ENCODE peak calls at places on chromosomes 7 and 10, in ten cellular contexts. W is adipocyte, P is MM.1S, U is mammary epithelial cell, M is fibroblast of lung, X is mesendoderm, B is IMR-90, N is GM23248, R is kidney, E is DND-41. A is an unnamed sample.

GRCh38 chr10:93403741-93404354 is 78.3 kb downstream of the MYOF start:
- DNase-seq in W (peak), P (no peak), U (no peak), M (no peak), X (no peak), B (no peak), N (no peak), R (no peak), E (no peak), A (no peak)

GRCh38 chr7:891805-892204 is 15.5 kb downstream of the GET4 start:
- DNase-seq in W (no peak), P (no peak), U (no peak), M (no peak), X (no peak), B (no peak), N (no peak), R (peak), E (no peak), A (no peak)

GRCh38 chr7:101164071-101164840 is 1.1 kb downstream of the VGF start:
- DNase-seq in W (peak), P (no peak), U (peak), M (peak), X (peak), B (peak), N (peak), R (peak), E (no peak), A (no peak)

GRCh38 chr10:17984056-17984455 is 32.3 kb downstream of the SLC39A12 start:
- DNase-seq in W (peak), P (peak), U (peak), M (peak), X (no peak), B (peak), N (peak), R (no peak), E (no peak), A (peak)

GRCh38 chr7:47045169-47045568 is 536.7 kb downstream of the TNS3 start:
- DNase-seq in W (no peak), P (no peak), U (no peak), M (peak), X (no peak), B (no peak), N (no peak), R (peak), E (no peak), A (no peak)

GRCh38 chr7:108452707-108453106 is 3.5 kb downstream of the NRCAM start:
- DNase-seq in W (peak), P (peak), U (peak), M (peak), X (peak), B (peak), N (peak), R (no peak), E (no peak), A (peak)

GRCh38 chr7:2978403-2978802 is 65.3 kb downstream of the CARD11 start:
- DNase-seq in W (no peak), P (peak), U (peak), M (no peak), X (peak), B (no peak), N (no peak), R (peak), E (no peak), A (no peak)

GRCh38 chr10:62071846-62072281 is 170.4 kb downstream of the ARID5B start:
- DNase-seq in W (no peak), P (no peak), U (no peak), M (no peak), X (no peak), B (peak), N (peak), R (no peak), E (no peak), A (no peak)

GRCh38 chr10:27746364-27747095 is 911 bp upstream of the MKX start:
- DNase-seq in W (no peak), P (no peak), U (peak), M (no peak), X (no peak), B (no peak), N (peak), R (no peak), E (no peak), A (no peak)

GRCh38 chr10:126398924-126399323 is 10.6 kb upstream of the ADAM12 start:
- DNase-seq in W (peak), P (no peak), U (no peak), M (no peak), X (no peak), B (no peak), N (peak), R (no peak), E (no peak), A (no peak)

GRCh38 chr7:70042533-70042932 is 444.3 kb downstream of the AUTS2 start:
- DNase-seq in W (peak), P (peak), U (peak), M (peak), X (no peak), B (no peak), N (peak), R (no peak), E (no peak), A (no peak)

GRCh38 chr10:19333631-19334030 is 285.0 kb downstream of the MALRD1 start:
- DNase-seq in W (no peak), P (peak), U (no peak), M (no peak), X (no peak), B (no peak), N (no peak), R (no peak), E (no peak), A (no peak)

GRCh38 chr10:1368772-1369171 is 312.6 kb downstream of the WDR37 start:
- DNase-seq in W (no peak), P (no peak), U (no peak), M (peak), X (peak), B (no peak), N (peak), R (no peak), E (no peak), A (peak)

GRCh38 chr7:80151274-80151665 is 16.6 kb downstream of the GNAI1 start:
- DNase-seq in W (peak), P (peak), U (peak), M (peak), X (no peak), B (peak), N (peak), R (no peak), E (no peak), A (no peak)

GRCh38 chr10:75401569-75402485 is at the start of gene ZNF503:
- DNase-seq in W (peak), P (peak), U (peak), M (peak), X (peak), B (peak), N (peak), R (peak), E (no peak), A (peak)

GRCh38 chr10:14879801-14880193 is 1.1 kb downstream of the SUV39H2 start:
- DNase-seq in W (no peak), P (no peak), U (no peak), M (no peak), X (no peak), B (no peak), N (no peak), R (no peak), E (no peak), A (no peak)

GRCh38 chr7:66146701-66147100 is 32.1 kb downstream of the CRCP start:
- DNase-seq in W (peak), P (no peak), U (no peak), M (peak), X (no peak), B (peak), N (peak), R (no peak), E (no peak), A (no peak)

GRCh38 chr7:138900040-138900828 is 81.0 kb downstream of the KIAA1549 start:
- DNase-seq in W (no peak), P (no peak), U (no peak), M (peak), X (no peak), B (peak), N (peak), R (no peak), E (no peak), A (no peak)

GRCh38 chr10:2979267-2979660 is 88.1 kb upstream of the PFKP start:
- DNase-seq in W (peak), P (no peak), U (no peak), M (peak), X (no peak), B (peak), N (peak), R (no peak), E (no peak), A (no peak)

GRCh38 chr7:51315393-51316261 is 982 bp downstream of the COBL start:
- DNase-seq in W (peak), P (no peak), U (peak), M (no peak), X (peak), B (no peak), N (peak), R (peak), E (no peak), A (peak)

GRCh38 chr10:67884842-67885680 is 605 bp downstream of the SIRT1 start:
- DNase-seq in W (peak), P (peak), U (peak), M (peak), X (peak), B (peak), N (peak), R (peak), E (peak), A (peak)

GRCh38 chr7:72063325-72063724 is 348.8 kb downstream of the CALN1 start:
- DNase-seq in W (no peak), P (no peak), U (no peak), M (no peak), X (no peak), B (no peak), N (no peak), R (no peak), E (no peak), A (no peak)

GRCh38 chr7:132446666-132447217 is 129.5 kb downstream of the PLXNA4 start:
- DNase-seq in W (no peak), P (no peak), U (no peak), M (no peak), X (peak), B (no peak), N (no peak), R (no peak), E (no peak), A (no peak)

GRCh38 chr10:124864421-124865193 is 63.0 kb downstream of the ABRAXAS2 start:
- DNase-seq in W (peak), P (no peak), U (peak), M (no peak), X (peak), B (no peak), N (peak), R (peak), E (no peak), A (peak)

GRCh38 chr7:133196872-133197612 is 55.8 kb upstream of the EXOC4 start:
- DNase-seq in W (no peak), P (no peak), U (no peak), M (no peak), X (peak), B (no peak), N (no peak), R (no peak), E (no peak), A (no peak)

GRCh38 chr7:98126311-98127142 is 19.9 kb downstream of the LMTK2 start:
- DNase-seq in W (no peak), P (no peak), U (no peak), M (no peak), X (no peak), B (peak), N (peak), R (no peak), E (no peak), A (no peak)

GRCh38 chr10:50464004-50464409 is 159.7 kb downstream of the SGMS1 start:
- DNase-seq in W (peak), P (no peak), U (no peak), M (peak), X (no peak), B (peak), N (no peak), R (no peak), E (no peak), A (no peak)

GRCh38 chr10:103980246-103980906 is 13.4 kb downstream of the SLK start:
- DNase-seq in W (no peak), P (no peak), U (no peak), M (no peak), X (no peak), B (peak), N (no peak), R (no peak), E (no peak), A (no peak)

GRCh38 chr10:70715853-70716795 is 43.8 kb downstream of the ADAMTS14 start:
- DNase-seq in W (peak), P (no peak), U (peak), M (peak), X (peak), B (peak), N (peak), R (no peak), E (no peak), A (peak)

GRCh38 chr10:30600005-30600404 is 29.5 kb downstream of the LYZL2 start:
- DNase-seq in W (no peak), P (no peak), U (no peak), M (no peak), X (no peak), B (peak), N (peak), R (no peak), E (no peak), A (no peak)

GRCh38 chr7:134660961-134661376 is 14.3 kb downstream of the BPGM start:
- DNase-seq in W (peak), P (no peak), U (peak), M (peak), X (no peak), B (peak), N (peak), R (no peak), E (no peak), A (no peak)

GRCh38 chr7:32490127-32490796 is at the start of gene LSM5:
- DNase-seq in W (peak), P (peak), U (peak), M (peak), X (peak), B (peak), N (peak), R (peak), E (peak), A (peak)

GRCh38 chr10:103676851-103677417 is 178.4 kb downstream of the SH3PXD2A start:
- DNase-seq in W (peak), P (no peak), U (peak), M (peak), X (peak), B (peak), N (peak), R (no peak), E (no peak), A (no peak)

GRCh38 chr7:117137868-117138267 is 184.6 kb downstream of the ST7 start:
- DNase-seq in W (no peak), P (no peak), U (no peak), M (no peak), X (no peak), B (no peak), N (no peak), R (no peak), E (no peak), A (no peak)

GRCh38 chr7:142798451-142799438 is 28.0 kb downstream of the PRSS2 start:
- DNase-seq in W (no peak), P (no peak), U (no peak), M (no peak), X (no peak), B (no peak), N (no peak), R (no peak), E (peak), A (no peak)

GRCh38 chr7:142799483-142799882 is 28.7 kb downstream of the PRSS2 start:
- DNase-seq in W (no peak), P (no peak), U (no peak), M (no peak), X (no peak), B (no peak), N (no peak), R (no peak), E (peak), A (no peak)

GRCh38 chr7:142800699-142801260 is 30.0 kb downstream of the PRSS2 start:
- DNase-seq in W (no peak), P (no peak), U (no peak), M (no peak), X (no peak), B (no peak), N (no peak), R (no peak), E (peak), A (no peak)

GRCh38 chr7:142801601-142802295 is 31.0 kb downstream of the PRSS2 start:
- DNase-seq in W (no peak), P (no peak), U (no peak), M (no peak), X (no peak), B (no peak), N (no peak), R (no peak), E (peak), A (no peak)

DNA sequence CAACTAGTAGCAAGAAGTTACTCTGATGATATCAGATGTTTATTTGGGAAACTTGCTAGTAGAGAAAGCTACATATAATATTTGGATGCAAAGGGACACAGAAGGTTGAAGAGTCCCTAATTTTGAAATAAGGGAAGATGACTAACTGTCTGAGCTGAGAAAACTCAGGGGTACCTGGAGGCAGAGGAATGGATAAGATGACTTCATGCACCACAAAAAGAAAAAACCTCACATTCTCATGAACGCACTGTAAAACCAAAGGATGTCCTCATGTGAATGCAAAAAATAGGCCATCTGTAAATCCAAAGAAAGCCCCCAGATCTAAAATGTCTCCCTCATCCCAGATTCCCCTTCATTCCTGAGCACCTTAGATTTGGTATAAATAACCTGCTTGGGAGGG is 29.3 kb downstream of the PRSS2 start:
- DNase-seq in W (no peak), P (no peak), U (no peak), M (no peak), X (no peak), B (no peak), N (no peak), R (no peak), E (peak), A (no peak)
- H3K9ac ChIP-seq in W (no peak), P (no peak), U (no peak), M (no peak), X (no peak), B (no peak), N (no peak), R (no peak), E (peak), A (no peak)

GRCh38 chr7:130899638-130900401 is 165.8 kb upstream of the KLF14 start:
- DNase-seq in W (no peak), P (no peak), U (no peak), M (no peak), X (no peak), B (no peak), N (peak), R (no peak), E (no peak), A (no peak)

GRCh38 chr7:130902755-130903357 is 168.8 kb upstream of the KLF14 start:
- DNase-seq in W (no peak), P (no peak), U (no peak), M (no peak), X (no peak), B (peak), N (no peak), R (no peak), E (no peak), A (no peak)

GRCh38 chr7:130899071-130899451 is 165.1 kb upstream of the KLF14 start:
- DNase-seq in W (no peak), P (no peak), U (no peak), M (no peak), X (no peak), B (no peak), N (no peak), R (no peak), E (no peak), A (no peak)

GRCh38 chr7:130901209-130901783 is 167.3 kb upstream of the KLF14 start:
- DNase-seq in W (peak), P (no peak), U (peak), M (peak), X (no peak), B (peak), N (peak), R (peak), E (no peak), A (peak)

GRCh38 chr7:130900471-130901076 is 166.6 kb upstream of the KLF14 start:
- DNase-seq in W (no peak), P (no peak), U (no peak), M (no peak), X (no peak), B (no peak), N (peak), R (no peak), E (no peak), A (no peak)
- H3K9ac ChIP-seq in W (peak), P (no peak), U (peak), M (no peak), X (no peak), B (peak), N (peak), R (no peak), E (no peak), A (peak)

GRCh38 chr10:58460157-58460556 is 52.5 kb upstream of the BICC1 start:
- DNase-seq in W (no peak), P (no peak), U (no peak), M (no peak), X (no peak), B (no peak), N (no peak), R (no peak), E (no peak), A (no peak)

GRCh38 chr10:58456180-58456579 is 56.5 kb upstream of the BICC1 start:
- DNase-seq in W (no peak), P (no peak), U (no peak), M (no peak), X (no peak), B (no peak), N (no peak), R (no peak), E (no peak), A (no peak)

GRCh38 chr10:58453098-58453497 is 59.6 kb upstream of the BICC1 start:
- DNase-seq in W (no peak), P (no peak), U (no peak), M (no peak), X (no peak), B (no peak), N (no peak), R (no peak), E (no peak), A (no peak)

GRCh38 chr10:58459069-58459468 is 53.6 kb upstream of the BICC1 start:
- DNase-seq in W (no peak), P (no peak), U (no peak), M (no peak), X (no peak), B (no peak), N (no peak), R (no peak), E (no peak), A (no peak)

DNA sequence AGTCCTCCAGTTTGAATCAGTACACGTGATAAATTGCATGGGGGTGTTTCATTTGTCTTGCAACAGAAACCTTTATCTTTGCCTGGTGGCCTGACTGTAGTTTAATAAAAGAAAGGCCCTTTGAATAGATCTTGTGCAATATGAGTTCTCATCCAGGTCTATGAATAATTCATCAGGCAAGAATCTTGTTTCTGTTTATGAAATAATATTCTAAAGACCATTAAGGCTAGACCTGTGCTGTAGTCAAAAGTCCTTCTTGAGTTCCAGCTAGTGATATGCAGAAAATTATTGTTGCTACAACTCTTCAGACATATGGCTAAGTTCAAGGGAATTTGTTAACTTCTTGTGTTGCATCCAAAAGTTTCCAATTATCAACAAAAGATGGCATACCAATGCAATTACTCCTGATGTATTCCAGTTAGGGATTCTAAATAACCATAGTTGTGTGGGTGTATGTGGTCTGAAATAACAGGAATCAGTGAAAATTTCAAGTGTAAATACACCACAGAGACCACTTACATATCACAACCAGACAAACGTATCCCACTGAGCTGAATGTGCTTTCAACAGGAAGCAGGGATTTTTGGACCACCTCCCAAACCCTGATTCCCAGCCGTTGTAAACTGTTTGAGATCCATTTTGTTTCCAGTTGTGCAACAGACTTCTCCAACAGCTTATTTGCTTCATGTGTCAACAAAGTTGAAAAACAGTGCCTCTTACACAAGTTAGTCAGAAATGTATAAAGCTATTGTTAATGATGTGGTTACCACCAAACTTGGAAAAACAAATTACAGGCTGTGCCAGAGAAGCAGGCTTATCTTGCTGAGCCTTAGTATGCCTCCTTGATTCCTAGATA is 54.7 kb upstream of the BICC1 start:
- DNase-seq in W (peak), P (no peak), U (peak), M (peak), X (no peak), B (peak), N (peak), R (no peak), E (no peak), A (no peak)
- H3K9ac ChIP-seq in W (peak), P (no peak), U (no peak), M (no peak), X (no peak), B (no peak), N (peak), R (no peak), E (no peak), A (no peak)

GRCh38 chr7:100081535-100082102 is at the start of gene ZNF3:
- DNase-seq in W (peak), P (peak), U (peak), M (peak), X (peak), B (peak), N (peak), R (peak), E (peak), A (peak)

GRCh38 chr7:100079024-100079560 is 2.4 kb downstream of the ZNF3 start:
- DNase-seq in W (no peak), P (no peak), U (no peak), M (no peak), X (no peak), B (no peak), N (no peak), R (no peak), E (no peak), A (no peak)

GRCh38 chr7:100080895-100081534 is 508 bp downstream of the ZNF3 start:
- DNase-seq in W (peak), P (no peak), U (no peak), M (peak), X (peak), B (peak), N (peak), R (no peak), E (peak), A (no peak)

GRCh38 chr7:100085515-100085914 is 3.3 kb upstream of the COPS6 start:
- DNase-seq in W (no peak), P (no peak), U (no peak), M (no peak), X (no peak), B (no peak), N (no peak), R (no peak), E (no peak), A (no peak)

GRCh38 chr7:100082978-100083377 is 1.5 kb upstream of the ZNF3 start:
- DNase-seq in W (no peak), P (no peak), U (no peak), M (no peak), X (no peak), B (no peak), N (no peak), R (no peak), E (no peak), A (no peak)
- H3K9ac ChIP-seq in W (no peak), P (peak), U (no peak), M (no peak), X (no peak), B (no peak), N (no peak), R (no peak), E (no peak), A (peak)

A was measured in HCT116.